ENCODE peak calls at places on chromosome 5, in four cellular contexts. D, J, O and T are unnamed samples.

GRCh38 chr5:78750281-78750680 is 101.7 kb upstream of the LHFPL2 start:
- DNase-seq in D (no peak), J (no peak), O (no peak), T (no peak)

GRCh38 chr5:7878381-7878873 is 9.5 kb downstream of the MTRR start:
- DNase-seq in D (no peak), J (no peak), O (no peak), T (no peak)

GRCh38 chr5:57368010-57368409 is 114.6 kb downstream of the ACTBL2 start:
- DNase-seq in D (no peak), J (peak; percentile 29), O (no peak), T (no peak)

GRCh38 chr5:173204185-173204979 is 30.6 kb downstream of the NKX2-5 start:
- DNase-seq in D (no peak), J (no peak), O (no peak), T (no peak)

GRCh38 chr5:150645070-150645700 is 4.7 kb downstream of the SYNPO start:
- DNase-seq in D (peak; percentile 55), J (no peak), O (peak; percentile 37), T (peak; percentile 78)

GRCh38 chr5:36637516-36637915 is 31.1 kb downstream of the SLC1A3 start:
- DNase-seq in D (no peak), J (no peak), O (no peak), T (no peak)

GRCh38 chr5:124751031-124751430 is 4.6 kb upstream of the ZNF608 start:
- DNase-seq in D (no peak), J (no peak), O (no peak), T (no peak)

GRCh38 chr5:116440329-116440895 is 134.2 kb downstream of the SEMA6A start:
- DNase-seq in D (no peak), J (no peak), O (no peak), T (no peak)

GRCh38 chr5:106601605-106602004 is 1069.1 kb downstream of the EFNA5 start:
- DNase-seq in D (no peak), J (peak; percentile 32), O (no peak), T (no peak)

GRCh38 chr5:149447373-149448367 is 68.6 kb upstream of the IL17B start:
- DNase-seq in D (no peak), J (no peak), O (no peak), T (no peak)

GRCh38 chr5:111394580-111394979 is 117.8 kb downstream of the STARD4 start:
- DNase-seq in D (no peak), J (peak; percentile 65), O (no peak), T (no peak)

GRCh38 chr5:148620696-148621095 is 33.6 kb downstream of the HTR4 start:
- DNase-seq in D (no peak), J (no peak), O (no peak), T (no peak)

GRCh38 chr5:147746986-147747385 is 35.5 kb downstream of the JAKMIP2 start:
- DNase-seq in D (no peak), J (no peak), O (no peak), T (no peak)

GRCh38 chr5:89067362-89067761 is 184.4 kb upstream of the MEF2C start:
- DNase-seq in D (no peak), J (no peak), O (no peak), T (no peak)

GRCh38 chr5:10145922-10146321 is 103.8 kb downstream of the ATPSCKMT start:
- DNase-seq in D (no peak), J (peak; percentile 40), O (no peak), T (no peak)

GRCh38 chr5:68339921-68340321 is 124.4 kb downstream of the PIK3R1 start:
- DNase-seq in D (no peak), J (no peak), O (no peak), T (no peak)

GRCh38 chr5:145834554-145834916 is 607 bp downstream of the PRELID2 start:
- DNase-seq in D (no peak), J (no peak), O (no peak), T (no peak)

GRCh38 chr5:8019719-8020218 is 150.8 kb downstream of the MTRR start:
- DNase-seq in D (no peak), J (no peak), O (no peak), T (no peak)

GRCh38 chr5:119074419-119074818 is 3.5 kb downstream of the DMXL1 start:
- DNase-seq in D (no peak), J (no peak), O (no peak), T (no peak)

GRCh38 chr5:153798830-153799229 is 239.9 kb downstream of the FAM114A2 start:
- DNase-seq in D (no peak), J (no peak), O (no peak), T (no peak)

GRCh38 chr5:141760193-141760592 is 78.2 kb upstream of the ARAP3 start:
- DNase-seq in D (no peak), J (no peak), O (no peak), T (no peak)

GRCh38 chr5:56085205-56085604 is 90.4 kb upstream of the IL6ST start:
- DNase-seq in D (no peak), J (no peak), O (no peak), T (no peak)

GRCh38 chr5:158376679-158377078 is 517.7 kb upstream of the CLINT1 start:
- DNase-seq in D (no peak), J (no peak), O (no peak), T (no peak)

GRCh38 chr5:157484768-157485167 is 24.8 kb downstream of the NIPAL4 start:
- DNase-seq in D (no peak), J (no peak), O (no peak), T (peak; percentile 64)

GRCh38 chr5:174503461-174504265 is 220.7 kb upstream of the MSX2 start:
- DNase-seq in D (peak; percentile 24), J (peak; percentile 92), O (no peak), T (no peak)

GRCh38 chr5:172983542-172984243 is at the start of gene ATP6V0E1:
- DNase-seq in D (peak; percentile 95), J (peak; percentile 85), O (peak; percentile 99), T (peak; percentile 96)

GRCh38 chr5:88883059-88883565 is at the start of gene MEF2C:
- DNase-seq in D (peak; percentile 33), J (peak; percentile 64), O (peak; percentile 63), T (peak; percentile 74)

GRCh38 chr5:14665949-14666741 is 1.6 kb downstream of the OTULIN start:
- DNase-seq in D (peak; percentile 24), J (no peak), O (peak; percentile 7), T (no peak)

GRCh38 chr5:68217476-68217984 is 2.0 kb downstream of the PIK3R1 start:
- DNase-seq in D (no peak), J (peak; percentile 18), O (no peak), T (no peak)

GRCh38 chr5:134603059-134603458 is 29.6 kb downstream of the SAR1B start:
- DNase-seq in D (no peak), J (peak; percentile 19), O (no peak), T (no peak)

GRCh38 chr5:177403194-177403825 is 2.8 kb upstream of the PFN3 start:
- DNase-seq in D (no peak), J (peak; percentile 64), O (peak; percentile 38), T (no peak)

GRCh38 chr5:129356846-129357245 is 103.3 kb upstream of the ADAMTS19 start:
- DNase-seq in D (no peak), J (no peak), O (no peak), T (no peak)

GRCh38 chr5:129359450-129359849 is 100.6 kb upstream of the ADAMTS19 start:
- DNase-seq in D (no peak), J (peak; percentile 89), O (no peak), T (no peak)

GRCh38 chr5:129358069-129358468 is 102.0 kb upstream of the ADAMTS19 start:
- DNase-seq in D (no peak), J (no peak), O (no peak), T (no peak)

GRCh38 chr5:129363991-129364390 is 96.1 kb upstream of the ADAMTS19 start:
- DNase-seq in D (no peak), J (no peak), O (no peak), T (no peak)

DNA sequence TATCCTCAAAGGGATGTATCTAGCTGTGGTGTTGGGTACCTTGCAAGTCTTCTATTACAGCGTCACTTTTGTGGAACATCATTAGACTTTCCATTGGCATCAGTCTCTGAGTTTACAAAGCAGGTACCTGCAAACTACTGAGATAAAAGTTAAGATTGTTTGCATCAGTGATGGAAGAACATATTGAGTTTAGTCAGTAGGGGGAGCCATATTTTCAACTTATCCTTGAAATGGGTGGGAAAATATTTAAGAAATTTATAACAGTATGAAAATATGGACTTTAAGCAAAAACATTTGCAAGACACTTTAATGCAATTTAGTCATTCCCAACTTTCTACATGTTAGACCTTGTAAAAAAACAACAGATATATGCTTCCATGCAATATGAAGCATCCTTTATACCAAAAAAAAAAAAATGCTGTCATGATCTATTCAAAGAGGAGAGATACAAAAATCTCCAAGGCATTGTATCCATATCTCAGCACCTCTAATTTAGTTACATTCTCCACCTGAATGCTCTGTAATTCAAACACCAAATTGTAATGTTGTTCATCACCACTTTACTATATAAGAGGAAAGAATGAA is 98.6 kb upstream of the ADAMTS19 start:
- DNase-seq in D (no peak), J (peak; percentile 19), O (no peak), T (no peak)
- TF ChIP-seq CTCF in D (no peak), J (peak; percentile 70), O (peak; percentile 49), T (peak; percentile 11)

GRCh38 chr5:176180781-176181180 is 57.4 kb upstream of the SIMC1 start:
- DNase-seq in D (no peak), J (no peak), O (no peak), T (no peak)

GRCh38 chr5:176181271-176181855 is 56.9 kb upstream of the SIMC1 start:
- DNase-seq in D (no peak), J (no peak), O (no peak), T (no peak)

GRCh38 chr5:176178789-176179188 is 59.4 kb upstream of the SIMC1 start:
- DNase-seq in D (no peak), J (no peak), O (no peak), T (no peak)

GRCh38 chr5:176183321-176184074 is 54.7 kb upstream of the SIMC1 start:
- DNase-seq in D (no peak), J (no peak), O (peak; percentile 27), T (no peak)

DNA sequence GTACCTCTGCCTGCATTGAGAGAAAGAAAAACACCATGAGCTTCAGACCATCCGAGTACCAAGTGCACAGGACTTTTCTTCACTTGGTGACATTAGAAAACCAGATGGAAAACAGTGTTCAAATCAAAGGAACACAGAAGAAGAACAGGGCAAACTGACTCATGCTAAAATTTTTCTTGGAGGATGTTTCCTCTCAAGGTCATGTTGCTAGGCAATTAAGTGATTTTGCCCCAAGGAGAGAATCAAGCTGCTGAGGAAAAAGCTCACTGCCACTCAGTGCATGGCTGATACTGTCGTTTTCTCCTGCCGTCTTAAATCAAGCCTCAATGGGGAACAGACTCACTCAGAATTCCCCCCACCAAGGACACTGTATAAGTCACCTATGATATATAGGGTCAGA is 57.9 kb upstream of the SIMC1 start:
- DNase-seq in D (no peak), J (peak; percentile 40), O (no peak), T (no peak)
- TF ChIP-seq CTCF in D (no peak), J (no peak), O (no peak), T (no peak)

GRCh38 chr5:1883120-1883924 is 597 bp upstream of the IRX4 start:
- DNase-seq in D (no peak), J (peak; percentile 42), O (peak; percentile 59), T (peak; percentile 36)
- TF ChIP-seq CTCF in D (no peak), J (peak; percentile 33), O (no peak), T (peak; percentile 49)

GRCh38 chr5:6767481-6768063 is 54.3 kb downstream of the TENT4A start:
- DNase-seq in D (no peak), J (peak; percentile 56), O (no peak), T (no peak)

GRCh38 chr5:6765612-6766525 is 52.6 kb downstream of the TENT4A start:
- DNase-seq in D (peak; percentile 77), J (peak; percentile 82), O (peak; percentile 87), T (peak; percentile 70)

GRCh38 chr5:6766558-6767191 is 53.4 kb downstream of the TENT4A start:
- DNase-seq in D (peak; percentile 85), J (peak; percentile 90), O (no peak), T (peak; percentile 81)

GRCh38 chr5:6770826-6771607 is 57.8 kb downstream of the TENT4A start:
- DNase-seq in D (no peak), J (no peak), O (no peak), T (no peak)

GRCh38 chr5:6768590-6769230 is 55.5 kb downstream of the TENT4A start:
- DNase-seq in D (no peak), J (no peak), O (no peak), T (no peak)
- TF ChIP-seq CTCF in D (no peak), J (no peak), O (no peak), T (no peak)